ENCODE peak calls at places on chromosome 20, in five cellular contexts. U is cardiac muscle cell, P is hepatocyte, G is psoas muscle, D is A549. W is an unnamed sample.

GRCh38 chr20:11459090-11459877 is 458.4 kb upstream of the BTBD3 start:
- DNase-seq in U (no peak), P (no peak), G (no peak), D (no peak), W (no peak)

GRCh38 chr20:63664861-63665594 is 6.9 kb downstream of the RTEL1 start:
- DNase-seq in U (peak; percentile 52), P (no peak), G (no peak), D (no peak), W (no peak)

GRCh38 chr20:59291740-59292139 is 8.7 kb upstream of the EDN3 start:
- DNase-seq in U (no peak), P (peak; percentile 44), G (no peak), D (no peak), W (peak; percentile 79)

GRCh38 chr20:11003341-11003740 is 329.5 kb upstream of the JAG1 start:
- DNase-seq in U (no peak), P (no peak), G (no peak), D (no peak), W (no peak)

GRCh38 chr20:34581341-34582189 is 23.0 kb downstream of the MAP1LC3A start:
- DNase-seq in U (no peak), P (peak; percentile 49), G (no peak), D (no peak), W (no peak)

GRCh38 chr20:14712302-14712739 is 374.9 kb upstream of the FLRT3 start:
- DNase-seq in U (peak; percentile 49), P (peak; percentile 60), G (no peak), D (peak; percentile 90), W (peak; percentile 57)

GRCh38 chr20:2295886-2296544 is at the start of gene TGM3:
- DNase-seq in U (no peak), P (no peak), G (no peak), D (no peak), W (no peak)

GRCh38 chr20:20549699-20550098 is 162.7 kb downstream of the RALGAPA2 start:
- DNase-seq in U (no peak), P (peak; percentile 67), G (no peak), D (peak; percentile 17), W (peak; percentile 47)

GRCh38 chr20:35145141-35145564 is 2.0 kb downstream of the EDEM2 start:
- DNase-seq in U (peak; percentile 64), P (peak; percentile 68), G (no peak), D (peak; percentile 70), W (peak; percentile 58)

GRCh38 chr20:35054804-35055203 is 37.8 kb downstream of the TRPC4AP start:
- DNase-seq in U (peak; percentile 24), P (no peak), G (no peak), D (no peak), W (no peak)

GRCh38 chr20:62229667-62230066 is 8.7 kb upstream of the OSBPL2 start:
- DNase-seq in U (no peak), P (no peak), G (no peak), D (no peak), W (no peak)

GRCh38 chr20:62230696-62231095 is 7.6 kb upstream of the OSBPL2 start:
- DNase-seq in U (no peak), P (no peak), G (no peak), D (no peak), W (no peak)

GRCh38 chr20:62232194-62232593 is 6.1 kb upstream of the OSBPL2 start:
- DNase-seq in U (no peak), P (no peak), G (no peak), D (no peak), W (no peak)

GRCh38 chr20:62230276-62230675 is 8.0 kb upstream of the OSBPL2 start:
- DNase-seq in U (no peak), P (no peak), G (no peak), D (no peak), W (no peak)

GRCh38 chr20:62231292-62231691 is 7.0 kb upstream of the OSBPL2 start:
- DNase-seq in U (no peak), P (no peak), G (no peak), D (no peak), W (no peak)
- H3K4me1 ChIP-seq in U (peaks cover 15% of the 10 kb centered on the region), P (no peaks in the 10 kb centered on the region), G (peaks cover 24% of the 10 kb centered on the region), D (no peaks in the 10 kb centered on the region), W (no peaks in the 10 kb centered on the region)

GRCh38 chr20:57265649-57266250 is 691 bp downstream of the BMP7 start:
- DNase-seq in U (no peak), P (no peak), G (no peak), D (peak; percentile 24), W (peak; percentile 79)
- H3K4me1 ChIP-seq in U (peaks cover 37% of the 10 kb centered on the region), P (peaks cover 41% of the 10 kb centered on the region), G (no peaks in the 10 kb centered on the region), D (peaks cover 24% of the 10 kb centered on the region), W (peaks cover 47% of the 10 kb centered on the region)

GRCh38 chr20:32674362-32674789 is 635 bp upstream of the C20orf203 start:
- DNase-seq in U (peak; percentile 64), P (peak; percentile 84), G (no peak), D (peak; percentile 66), W (peak; percentile 91)
- H3K4me1 ChIP-seq in U (peaks cover 10% of the 10 kb centered on the region), P (no peaks in the 10 kb centered on the region), G (no peaks in the 10 kb centered on the region), D (peaks cover 17% of the 10 kb centered on the region), W (peaks cover 13% of the 10 kb centered on the region)

GRCh38 chr20:17648306-17648646 is 33.8 kb downstream of the RRBP1 start:
- DNase-seq in U (peak; percentile 33), P (no peak), G (peak; percentile 62), D (no peak), W (no peak)
- H3K4me1 ChIP-seq in U (peaks cover 65% of the 10 kb centered on the region), P (peaks cover 57% of the 10 kb centered on the region), G (peaks cover 73% of the 10 kb centered on the region), D (peaks cover 20% of the 10 kb centered on the region), W (peaks cover 5% of the 10 kb centered on the region)

GRCh38 chr20:44494681-44495080 is 19.0 kb downstream of the TTPAL start:
- DNase-seq in U (no peak), P (no peak), G (no peak), D (no peak), W (no peak)
- H3K4me1 ChIP-seq in U (no peaks in the 10 kb centered on the region), P (no peaks in the 10 kb centered on the region), G (peaks cover 33% of the 10 kb centered on the region), D (peaks cover 47% of the 10 kb centered on the region), W (peaks cover 8% of the 10 kb centered on the region)